ENCODE peak calls at places on chromosomes 13 and 19, in four cellular contexts. Y is uterus, A is psoas muscle, V is mesenchymal stem cell. U is an unnamed sample.
A peak's percentile ranks its signal among the peaks of the same experiment; 100 is the strongest.

GRCh38 chr13:78192721-78193120 is 274.1 kb upstream of the EDNRB start:
- DNase-seq in Y (no peak), A (no peak), V (peak; percentile 11), U (no peak)

GRCh38 chr19:17692566-17692965 is 4.4 kb upstream of the UNC13A start:
- DNase-seq in Y (no peak), A (no peak), V (no peak), U (no peak)

GRCh38 chr13:114053026-114053425 is 79.2 kb upstream of the C13orf46 start:
- DNase-seq in Y (no peak), A (no peak), V (peak; percentile 85), U (no peak)

GRCh38 chr19:19470579-19470978 is 44.8 kb downstream of the TSSK6 start:
- DNase-seq in Y (no peak), A (no peak), V (no peak), U (no peak)

GRCh38 chr13:66858163-66858562 is 372.0 kb downstream of the PCDH9 start:
- DNase-seq in Y (no peak), A (no peak), V (no peak), U (no peak)

GRCh38 chr13:106153041-106153440 is 382.4 kb downstream of the EFNB2 start:
- DNase-seq in Y (no peak), A (no peak), V (no peak), U (no peak)

GRCh38 chr13:113623491-113624234 is 34.3 kb downstream of the ATP4B start:
- DNase-seq in Y (no peak), A (no peak), V (peak; percentile 40), U (peak; percentile 17)

GRCh38 chr13:33548065-33548464 is 262.5 kb upstream of the STARD13 start:
- DNase-seq in Y (no peak), A (no peak), V (no peak), U (no peak)

GRCh38 chr13:114174529-114174941 is 4.5 kb upstream of the CFAP97D2 start:
- DNase-seq in Y (no peak), A (no peak), V (peak; percentile 53), U (no peak)

GRCh38 chr13:47908200-47908902 is 92.7 kb downstream of the SUCLA2 start:
- DNase-seq in Y (no peak), A (no peak), V (peak; percentile 24), U (peak; percentile 40)

GRCh38 chr19:31214997-31215396 is 134.2 kb downstream of the TSHZ3 start:
- DNase-seq in Y (no peak), A (no peak), V (no peak), U (no peak)

GRCh38 chr19:2736550-2737190 is 3.1 kb downstream of the SLC39A3 start:
- DNase-seq in Y (no peak), A (no peak), V (no peak), U (no peak)
- H3K4me3 ChIP-seq in Y (no peak overlapping the region), A (no peak overlapping the region), V (no peak overlapping the region), U (no peak overlapping the region)

DNA sequence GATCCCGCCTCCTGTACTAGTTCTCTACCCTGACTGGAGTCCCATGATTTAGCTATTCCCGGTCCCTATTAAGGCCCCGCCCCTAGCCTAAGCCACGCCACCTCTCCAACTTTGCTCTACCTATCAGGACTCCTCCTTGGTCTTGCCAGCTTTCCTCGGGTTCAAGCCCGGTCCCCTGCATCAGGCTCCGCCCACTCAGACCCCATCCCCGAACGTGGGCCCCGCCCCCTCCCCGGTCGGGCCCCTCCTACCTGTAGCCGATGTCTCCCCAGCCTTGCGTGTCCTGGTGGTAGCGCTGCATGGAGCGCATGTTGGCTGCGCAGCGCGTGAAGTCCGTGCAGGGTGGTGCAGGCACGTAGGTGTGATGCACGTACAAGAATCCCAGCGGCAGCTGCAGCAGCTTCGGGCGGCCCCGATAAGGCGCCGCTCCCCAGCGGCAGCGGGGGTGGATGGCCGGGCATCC is 7.3 kb upstream of the RASAL3 start:
- DNase-seq in Y (no peak), A (no peak), V (no peak), U (no peak)
- H3K27me3 ChIP-seq in Y (peaks cover 5% of the 10 kb centered on the region), A (peaks cover 38% of the 10 kb centered on the region), V (no peaks in the 10 kb centered on the region), U (no peaks in the 10 kb centered on the region)

DNA sequence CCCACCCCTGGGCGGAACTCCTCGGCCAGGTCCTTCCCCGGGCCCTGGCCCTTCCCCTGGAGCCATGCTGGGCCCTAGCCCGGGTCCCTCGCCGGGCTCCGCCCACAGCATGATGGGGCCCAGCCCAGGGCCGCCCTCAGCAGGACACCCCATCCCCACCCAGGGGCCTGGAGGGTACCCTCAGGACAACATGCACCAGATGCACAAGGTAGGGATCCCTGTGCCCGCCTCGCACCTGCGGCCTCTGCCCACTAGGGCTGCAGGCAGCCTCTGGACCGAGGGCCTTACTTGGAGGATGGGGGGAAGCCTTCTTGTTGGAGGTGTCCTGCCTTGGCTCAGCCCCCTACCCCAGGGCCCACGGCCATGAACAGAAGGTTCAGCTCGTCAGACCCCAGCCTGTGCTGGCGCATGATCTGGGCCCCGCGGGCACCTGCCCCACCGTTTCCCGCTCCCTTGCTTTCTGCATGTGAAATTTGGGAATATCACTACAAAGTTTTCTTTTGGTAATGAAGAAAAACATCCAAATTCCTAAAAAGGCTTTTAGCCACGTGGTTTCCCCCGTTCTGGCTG is 23.4 kb downstream of the SMARCA4 start:
- DNase-seq in Y (no peak), A (no peak), V (no peak), U (no peak)
- H3K36me3 ChIP-seq in Y (no peaks in the 10 kb centered on the region), A (peaks cover 3% of the 10 kb centered on the region), V (peaks cover 67% of the 10 kb centered on the region), U (peaks cover 62% of the 10 kb centered on the region)

GRCh38 chr19:40529093-40529954 is 47.3 kb upstream of the SHKBP1 start:
- DNase-seq in Y (peak; percentile 81), A (peak; percentile 85), V (peak; percentile 66), U (peak; percentile 76)
- H3K4me3 ChIP-seq in Y (peak overlapping the region; percentile 55), A (peak overlapping the region; percentile 70), V (peak overlapping the region; percentile 73), U (peak overlapping the region; percentile 39)

DNA sequence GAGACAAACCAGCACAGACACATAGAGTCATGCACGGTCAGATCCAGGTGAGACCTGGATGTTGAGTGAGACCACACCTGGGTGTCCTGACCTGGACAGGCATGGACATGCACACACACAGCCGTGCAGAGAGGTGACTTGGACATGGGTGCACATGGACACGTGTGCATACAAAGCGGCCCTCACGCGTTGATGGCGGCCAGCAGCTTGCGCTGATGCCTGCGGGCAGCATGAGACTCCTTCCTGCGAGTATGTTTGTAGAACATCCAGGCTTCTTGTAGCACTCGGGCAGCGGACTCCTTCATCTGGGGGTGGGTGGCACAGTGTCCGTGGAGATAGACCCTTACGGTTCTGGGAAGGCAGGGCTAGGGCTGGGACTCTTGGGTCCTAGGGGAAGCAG is 11.5 kb downstream of the KCNN4 start:
- DNase-seq in Y (no peak), A (no peak), V (no peak), U (no peak)
- H3K27me3 ChIP-seq in Y (no peaks in the 10 kb centered on the region), A (peaks cover 16% of the 10 kb centered on the region), V (no peaks in the 10 kb centered on the region), U (no peaks in the 10 kb centered on the region)

U was measured in MG63.